ENCODE peak calls at places on chromosomes 3 and 15, in four cellular contexts. N, O, I and R are unnamed samples.

GRCh38 chr15:72086010-72086697 is 31.8 kb downstream of the MYO9A start:
- DNase-seq in N (peak), O (peak), I (no peak), R (peak)

GRCh38 chr3:25679642-25680302 is 15.1 kb upstream of the TOP2B start:
- DNase-seq in N (no peak), O (no peak), I (no peak), R (no peak)

GRCh38 chr3:50591196-50591741 is 20.3 kb downstream of the CISH start:
- DNase-seq in N (no peak), O (no peak), I (no peak), R (no peak)

GRCh38 chr15:66255293-66255676 is 1.7 kb upstream of the MEGF11 start:
- DNase-seq in N (no peak), O (no peak), I (no peak), R (no peak)

GRCh38 chr3:38019658-38020341 is 9.6 kb downstream of the PLCD1 start:
- DNase-seq in N (peak), O (peak), I (no peak), R (no peak)

GRCh38 chr3:97942801-97943546 is 29.3 kb downstream of the RIOX2 start:
- DNase-seq in N (no peak), O (no peak), I (no peak), R (no peak)

GRCh38 chr15:42037650-42038049 is 16.8 kb upstream of the PLA2G4E start:
- DNase-seq in N (peak), O (peak), I (no peak), R (no peak)

GRCh38 chr3:154151969-154152368 is 30.8 kb downstream of the ARHGEF26 start:
- DNase-seq in N (no peak), O (no peak), I (peak), R (no peak)

GRCh38 chr15:29638781-29639180 is 183.5 kb downstream of the TJP1 start:
- DNase-seq in N (no peak), O (no peak), I (no peak), R (no peak)

GRCh38 chr3:43674345-43675085 is 16.2 kb upstream of the ABHD5 start:
- DNase-seq in N (no peak), O (no peak), I (no peak), R (no peak)

GRCh38 chr3:196073188-196073838 is 8.6 kb downstream of the TFRC start:
- DNase-seq in N (peak), O (peak), I (peak), R (peak)

GRCh38 chr3:11523793-11524160 is 119.9 kb downstream of the VGLL4 start:
- DNase-seq in N (no peak), O (no peak), I (no peak), R (no peak)

GRCh38 chr3:184953396-184953795 is 141.4 kb downstream of the VPS8 start:
- DNase-seq in N (no peak), O (no peak), I (no peak), R (no peak)

GRCh38 chr3:56998081-56998529 is 62.4 kb upstream of the SPATA12 start:
- DNase-seq in N (no peak), O (no peak), I (peak), R (no peak)

DNA sequence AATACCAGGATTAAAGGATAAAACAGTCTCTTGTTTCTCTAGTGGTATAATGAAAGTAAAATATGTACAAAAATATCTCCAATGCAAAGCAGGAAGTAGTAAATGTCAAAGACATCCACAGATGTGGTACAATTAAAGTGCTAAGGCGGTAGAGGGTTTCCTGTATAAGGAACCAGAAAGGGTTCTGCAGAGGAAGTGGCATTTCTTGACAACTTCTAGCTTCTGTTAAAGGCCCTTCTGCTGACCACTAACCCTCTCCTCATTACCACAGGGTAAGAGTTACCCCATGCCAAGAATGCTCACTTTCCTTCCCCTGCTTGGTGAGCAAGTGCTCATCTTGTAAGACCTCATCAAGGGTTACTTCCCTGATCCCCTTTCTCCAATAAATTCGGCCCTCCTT is 883.6 kb upstream of the NR2F2 start:
- DNase-seq in N (no peak), O (no peak), I (peak), R (no peak)
- TF ChIP-seq POLR2A in N (no peak), O (no peak), I (no peak), R (no peak)

GRCh38 chr3:113210608-113211369 is 568 bp upstream of the BOC start:
- DNase-seq in N (no peak), O (no peak), I (peak), R (no peak)

GRCh38 chr3:113212155-113212844 is 943 bp downstream of the BOC start:
- DNase-seq in N (no peak), O (no peak), I (peak), R (no peak)

GRCh38 chr3:113214227-113214626 is 2.9 kb downstream of the BOC start:
- DNase-seq in N (no peak), O (no peak), I (no peak), R (no peak)

GRCh38 chr3:113211370-113212154 is at the start of gene BOC:
- DNase-seq in N (no peak), O (no peak), I (peak), R (no peak)

DNA sequence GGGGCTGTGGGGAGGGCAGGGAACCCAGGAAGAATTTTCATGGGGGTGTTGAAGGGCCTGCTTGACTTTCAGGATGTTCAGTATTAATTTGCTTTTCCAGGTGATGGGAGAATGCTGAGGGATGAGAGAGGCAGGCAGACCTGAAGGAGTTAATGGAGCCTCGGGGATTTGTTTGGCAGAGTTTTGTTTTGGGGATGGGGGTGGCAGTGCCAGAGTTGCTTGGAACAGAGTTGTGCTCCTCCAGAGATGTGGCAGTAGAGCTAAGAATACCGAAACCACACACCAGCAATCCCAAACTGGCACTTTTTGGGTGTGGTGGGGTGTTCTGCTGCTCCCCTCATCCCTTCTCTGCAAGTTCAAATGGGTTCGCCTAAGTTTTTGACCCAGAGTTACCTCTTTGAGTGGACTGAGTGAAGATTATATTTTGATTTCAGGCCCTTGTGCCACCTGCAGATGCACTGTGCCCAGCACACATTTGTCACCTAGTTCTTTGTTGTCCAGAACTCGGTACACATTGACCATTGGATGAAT is 1.6 kb downstream of the BOC start:
- DNase-seq in N (no peak), O (no peak), I (no peak), R (no peak)
- H3K4me3 ChIP-seq in N (peak), O (peak), I (peak), R (no peak)

DNA sequence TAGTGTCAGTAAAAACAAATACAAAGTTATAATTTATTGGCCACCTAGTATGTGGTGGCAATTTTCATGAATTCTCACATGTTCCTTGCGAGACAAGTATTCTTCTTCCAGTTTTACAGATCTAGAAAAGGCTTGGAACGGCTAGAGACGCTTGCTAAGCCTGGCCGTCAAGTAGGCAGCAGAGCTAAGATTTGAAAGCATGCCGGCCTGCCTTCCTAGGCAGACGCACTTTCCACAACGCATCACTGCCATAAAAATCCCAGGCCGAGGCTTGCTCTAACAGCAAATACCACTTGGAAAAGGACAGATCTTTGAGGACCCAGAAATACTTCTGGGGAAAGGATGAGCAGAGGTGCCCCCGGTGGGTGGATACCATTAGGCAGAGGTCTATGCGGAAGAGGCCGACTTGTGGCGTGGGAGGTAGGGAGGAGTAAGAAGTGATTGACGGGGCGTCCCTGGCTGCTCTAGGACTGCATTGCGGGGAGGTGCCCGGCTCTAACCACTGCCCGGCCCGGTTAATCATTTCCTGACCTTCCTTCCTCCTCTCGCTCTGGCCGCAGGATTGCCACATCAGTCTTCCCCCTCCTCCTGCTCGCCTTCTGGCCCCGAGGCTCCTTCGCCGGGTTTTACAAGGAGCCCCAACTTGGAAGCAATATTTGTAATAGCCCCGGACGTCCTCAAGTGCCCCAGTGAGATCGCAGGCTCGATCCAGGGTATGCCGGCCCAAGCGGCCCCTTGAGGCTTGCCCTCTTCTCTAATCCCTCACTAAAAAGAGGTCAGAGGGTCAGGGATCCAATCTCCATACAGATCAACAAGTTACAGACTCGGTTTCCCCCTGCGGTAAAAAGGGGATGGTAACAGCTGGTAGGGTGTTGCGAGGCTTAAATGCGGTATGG is 1.3 kb upstream of the USP3 start:
- DNase-seq in N (peak), O (peak), I (peak), R (peak)
- TF ChIP-seq POLR2A in N (peak), O (no peak), I (peak), R (peak)

GRCh38 chr3:64238971-64239667 is 13.9 kb upstream of the PRICKLE2 start:
- DNase-seq in N (peak), O (peak), I (no peak), R (peak)
- H3K4me3 ChIP-seq in N (no peak), O (no peak), I (no peak), R (no peak)

GRCh38 chr15:67716171-67716570 is 109.1 kb upstream of the SKOR1 start:
- DNase-seq in N (no peak), O (no peak), I (no peak), R (no peak)
- TF ChIP-seq POLR2A in N (no peak), O (no peak), I (no peak), R (no peak)

DNA sequence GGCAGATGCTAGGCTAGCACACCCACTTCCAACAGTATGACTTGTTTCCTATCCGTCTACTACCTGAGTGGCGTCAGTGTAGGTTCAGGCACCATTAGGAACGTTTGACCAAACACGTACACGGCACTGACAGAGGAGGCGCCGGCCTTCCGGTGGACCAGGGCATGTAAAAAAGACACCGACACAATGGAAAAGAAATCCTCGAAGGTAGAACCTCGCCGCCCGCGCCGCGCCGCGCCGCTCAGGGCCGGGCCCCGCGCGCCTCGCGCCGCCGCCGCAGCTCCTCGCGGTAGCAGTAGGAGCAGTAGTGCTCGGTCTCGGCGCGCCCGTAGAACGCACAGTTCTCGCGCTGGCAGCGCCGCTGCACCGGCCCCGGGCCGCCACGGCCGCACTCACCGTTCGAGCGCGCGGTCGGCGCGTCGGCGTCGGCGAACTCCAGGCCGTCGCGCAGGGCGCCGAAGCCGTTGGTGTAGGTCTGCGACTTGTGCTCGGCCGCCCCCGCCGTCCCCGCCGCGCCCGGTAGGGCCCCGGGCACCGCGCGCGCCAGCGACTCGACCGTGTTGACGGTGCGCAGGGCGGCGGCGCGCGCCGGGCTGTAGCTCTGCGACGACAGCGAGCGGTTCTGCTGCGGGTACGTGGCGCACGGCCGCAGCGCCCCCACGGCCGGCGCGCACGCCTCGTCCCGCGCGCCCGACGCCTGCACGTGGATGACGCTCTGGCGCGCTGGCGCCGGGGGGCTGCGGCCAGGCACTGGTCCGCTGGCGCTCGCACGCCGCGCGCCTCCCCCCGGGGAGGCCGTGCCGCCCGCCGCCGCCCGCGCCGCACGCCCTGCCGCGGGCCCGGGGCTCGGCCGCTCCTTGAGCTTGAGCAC is 156.7 kb downstream of the KLF13 start:
- DNase-seq in N (no peak), O (peak), I (no peak), R (peak)
- H3K4me3 ChIP-seq in N (peak), O (peak), I (no peak), R (no peak)

DNA sequence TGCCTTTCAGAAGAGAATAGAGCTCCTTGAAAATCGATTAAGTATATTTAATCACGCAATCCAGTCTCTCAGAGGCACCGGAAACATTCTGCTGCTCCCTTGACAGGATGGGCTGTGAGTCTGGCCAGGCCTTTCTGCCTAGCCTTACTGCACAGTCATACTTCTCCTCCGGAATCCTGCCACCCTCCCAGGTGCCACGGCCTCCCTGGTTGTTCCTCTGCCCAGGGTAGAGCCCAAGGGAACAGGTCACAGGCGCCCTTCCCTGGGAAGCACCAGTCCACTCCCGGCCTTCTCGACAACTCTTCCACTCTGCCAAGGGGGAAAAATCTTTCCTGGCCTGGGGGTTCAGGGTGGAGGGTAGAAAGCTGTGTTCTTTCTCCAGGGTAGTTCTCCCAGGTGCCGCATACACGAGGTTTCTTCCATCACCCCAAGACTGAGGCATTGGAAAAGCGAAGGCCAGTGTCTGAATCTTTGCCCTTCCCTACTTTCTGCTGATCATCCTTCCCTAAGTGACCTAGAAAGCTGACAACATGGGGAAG is 17.4 kb upstream of the SYNM start:
- DNase-seq in N (no peak), O (no peak), I (no peak), R (no peak)
- TF ChIP-seq POLR2A in N (no peak), O (no peak), I (no peak), R (no peak)